ENCODE peak calls at places on chromosomes 2 and 18, in four cellular contexts. One of them, this sample, is unnamed. For H3K36me3, the result is how much of the 10 kb centered on the place peaks cover.

GRCh38 chr18:394276-394996 is 106.1 kb downstream of the COLEC12 start:
- DNase-seq in pancreas: peak
- DNase-seq in fibroblast of lung: no peak
- DNase-seq in BE2C: no peak
- DNase-seq in this sample: no peak

GRCh38 chr2:207161724-207162123 is 4.0 kb downstream of the KLF7 start:
- DNase-seq in pancreas: no peak
- DNase-seq in fibroblast of lung: peak
- DNase-seq in BE2C: no peak
- DNase-seq in this sample: no peak

GRCh38 chr2:123095219-123095618 is 929.9 kb upstream of the CNTNAP5 start:
- DNase-seq in pancreas: no peak
- DNase-seq in fibroblast of lung: no peak
- DNase-seq in BE2C: no peak
- DNase-seq in this sample: no peak

GRCh38 chr2:8918412-8918811 is 81.0 kb upstream of the KIDINS220 start:
- DNase-seq in pancreas: no peak
- DNase-seq in fibroblast of lung: no peak
- DNase-seq in BE2C: no peak
- DNase-seq in this sample: no peak

GRCh38 chr18:75247041-75247551 is 36.5 kb downstream of the TSHZ1 start:
- DNase-seq in pancreas: no peak
- DNase-seq in fibroblast of lung: peak
- DNase-seq in BE2C: no peak
- DNase-seq in this sample: no peak

GRCh38 chr2:221771297-221771696 is 199.2 kb upstream of the EPHA4 start:
- DNase-seq in pancreas: no peak
- DNase-seq in fibroblast of lung: no peak
- DNase-seq in BE2C: no peak
- DNase-seq in this sample: no peak

GRCh38 chr2:223046470-223047053 is 5.4 kb upstream of the KCNE4 start:
- DNase-seq in pancreas: no peak
- DNase-seq in fibroblast of lung: no peak
- DNase-seq in BE2C: no peak
- DNase-seq in this sample: no peak

GRCh38 chr2:71813801-71814470 is 333.7 kb downstream of the CYP26B1 start:
- DNase-seq in pancreas: no peak
- DNase-seq in fibroblast of lung: no peak
- DNase-seq in BE2C: no peak
- DNase-seq in this sample: no peak

GRCh38 chr2:26008851-26009566 is 24.9 kb upstream of the RAB10 start:
- DNase-seq in pancreas: no peak
- DNase-seq in fibroblast of lung: peak
- DNase-seq in BE2C: no peak
- DNase-seq in this sample: no peak

GRCh38 chr2:71348302-71348701 is 16.7 kb downstream of the ZNF638 start:
- DNase-seq in pancreas: no peak
- DNase-seq in fibroblast of lung: peak
- DNase-seq in BE2C: no peak
- DNase-seq in this sample: no peak

GRCh38 chr2:29281585-29281984 is 166.4 kb downstream of the CLIP4 start:
- DNase-seq in pancreas: peak
- DNase-seq in fibroblast of lung: peak
- DNase-seq in BE2C: peak
- DNase-seq in this sample: no peak

DNA sequence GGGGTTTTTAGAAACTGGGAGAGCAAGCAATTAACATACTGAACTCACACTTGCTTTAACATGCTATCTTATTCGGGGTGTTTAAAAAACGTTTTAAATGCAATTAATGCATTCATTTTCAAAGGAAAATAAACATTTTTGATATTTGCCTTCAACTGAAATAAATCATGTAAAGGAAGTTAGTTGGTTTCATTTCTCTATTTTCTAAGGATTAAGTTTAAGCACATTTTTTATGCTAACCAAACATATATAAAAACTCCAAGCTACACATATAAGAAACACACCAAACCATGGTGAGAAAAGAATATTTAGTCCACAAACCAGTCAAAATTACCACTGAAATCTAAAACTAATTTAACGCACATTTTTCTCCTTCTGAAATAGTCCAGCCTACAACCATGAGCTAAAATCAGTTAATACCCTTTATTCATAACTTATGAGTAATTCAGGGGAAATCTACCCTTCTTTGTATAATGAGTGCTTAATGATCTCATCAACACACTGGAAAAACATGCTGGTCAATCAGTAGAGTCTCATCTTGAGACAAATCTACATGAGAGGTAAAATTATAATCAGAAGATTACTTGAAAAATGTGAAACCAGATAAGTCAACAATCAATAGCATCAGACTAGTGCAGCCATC is 8.1 kb downstream of the FBXO11 start:
- DNase-seq in pancreas: no peak
- DNase-seq in fibroblast of lung: no peak
- DNase-seq in BE2C: no peak
- DNase-seq in this sample: no peak
- H3K4me3 ChIP-seq in pancreas: no peak
- H3K4me3 ChIP-seq in fibroblast of lung: peak
- H3K4me3 ChIP-seq in BE2C: no peak
- H3K4me3 ChIP-seq in this sample: no peak

DNA sequence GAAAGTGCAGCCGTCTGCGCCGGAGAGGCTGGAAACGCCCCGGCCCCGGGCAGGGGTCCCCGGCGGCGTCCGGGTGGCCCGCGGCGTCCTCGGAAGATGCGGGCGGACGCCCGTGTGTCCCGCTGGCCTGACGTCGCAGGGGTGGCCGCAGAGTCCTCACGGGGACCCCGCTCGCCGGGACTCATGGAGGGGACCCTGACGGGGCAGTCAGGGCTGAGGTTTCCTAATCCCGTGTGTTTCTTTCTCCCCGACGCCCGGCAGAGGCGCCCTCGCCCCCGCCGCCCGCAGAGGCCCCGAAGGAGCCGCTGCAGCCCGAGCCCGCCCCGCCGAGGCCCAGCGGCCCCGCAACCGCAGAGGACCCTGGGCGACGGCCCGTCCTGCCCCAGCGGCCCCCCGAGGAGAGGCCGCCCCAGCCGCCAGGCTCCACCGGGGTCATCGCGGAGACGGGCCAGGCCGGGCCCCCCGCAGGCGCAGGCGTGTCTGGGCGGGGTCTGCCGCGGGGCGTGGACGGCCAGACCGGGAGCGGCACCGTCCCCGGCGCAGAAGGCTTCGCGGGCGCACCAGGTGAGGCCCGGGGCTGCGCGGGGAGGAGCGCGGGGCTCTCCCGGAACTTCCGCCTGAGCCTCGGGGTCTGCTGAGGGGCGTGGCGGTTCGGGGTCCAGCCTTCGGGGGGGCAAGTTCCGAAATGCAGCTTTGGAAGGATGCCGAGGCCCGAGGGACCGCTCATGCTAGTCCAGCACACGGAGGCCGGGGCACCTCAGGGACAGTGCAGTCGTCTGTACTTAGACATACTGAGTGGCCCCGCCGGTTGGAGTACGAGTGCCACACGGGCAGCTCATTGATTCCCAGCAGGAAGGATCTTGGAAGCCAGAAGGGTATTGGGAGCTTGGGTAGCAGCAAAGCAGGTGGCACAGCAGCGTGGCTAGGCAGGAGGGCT is 60.0 kb downstream of the EMILIN2 start:
- DNase-seq in pancreas: no peak
- DNase-seq in fibroblast of lung: no peak
- DNase-seq in BE2C: peak
- DNase-seq in this sample: no peak
- TF ChIP-seq CTCF in pancreas: no peak
- TF ChIP-seq CTCF in fibroblast of lung: no peak
- TF ChIP-seq CTCF in BE2C: no peak
- TF ChIP-seq CTCF in this sample: peak

DNA sequence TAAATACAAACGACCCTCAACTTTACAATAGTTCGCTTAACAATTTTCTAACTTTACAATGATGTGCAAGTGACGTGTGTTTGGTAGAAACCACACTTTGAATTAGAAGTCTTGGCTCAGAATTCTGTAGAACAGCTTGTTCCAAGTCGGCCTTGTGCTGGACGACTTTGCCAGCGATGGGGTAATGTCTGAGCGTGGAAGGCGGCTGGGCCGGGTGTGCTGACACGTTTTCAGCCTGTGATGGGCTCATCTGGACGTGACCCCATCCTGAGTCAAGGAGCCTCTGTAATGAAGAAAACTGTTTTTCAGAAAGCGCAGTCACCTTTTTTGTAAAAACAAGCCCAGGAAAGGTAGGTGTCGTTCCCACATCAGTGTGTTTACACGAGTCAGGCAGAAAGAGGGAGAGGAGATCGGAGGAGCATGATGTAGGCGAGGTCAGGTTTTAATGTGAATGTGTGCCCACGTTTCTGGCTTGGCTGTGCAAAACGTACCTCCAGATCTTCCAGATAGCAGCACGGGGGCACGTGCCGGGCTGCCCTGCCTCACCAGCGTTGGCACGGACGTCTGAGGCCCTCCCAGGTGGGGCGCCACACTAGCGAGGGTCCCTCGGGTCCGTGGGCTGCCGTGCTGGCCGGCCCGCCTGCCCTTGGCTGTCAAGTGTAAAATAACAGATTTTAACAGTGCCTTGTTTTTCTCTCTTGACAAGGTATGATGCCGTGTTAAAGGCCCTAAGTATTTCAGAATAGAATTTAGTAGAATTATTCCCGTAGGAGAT is 54.6 kb downstream of the CTDP1 start:
- DNase-seq in pancreas: no peak
- DNase-seq in fibroblast of lung: peak
- DNase-seq in BE2C: no peak
- DNase-seq in this sample: no peak
- H3K36me3 ChIP-seq in pancreas: under half
- H3K36me3 ChIP-seq in fibroblast of lung: under half
- H3K36me3 ChIP-seq in BE2C: under half
- H3K36me3 ChIP-seq in this sample: half or more

GRCh38 chr2:11726384-11726783 is 20.0 kb upstream of the LPIN1 start:
- DNase-seq in pancreas: no peak
- DNase-seq in fibroblast of lung: peak
- DNase-seq in BE2C: peak
- DNase-seq in this sample: peak
- H3K4me3 ChIP-seq in pancreas: no peak
- H3K4me3 ChIP-seq in fibroblast of lung: no peak
- H3K4me3 ChIP-seq in BE2C: peak
- H3K4me3 ChIP-seq in this sample: peak

DNA sequence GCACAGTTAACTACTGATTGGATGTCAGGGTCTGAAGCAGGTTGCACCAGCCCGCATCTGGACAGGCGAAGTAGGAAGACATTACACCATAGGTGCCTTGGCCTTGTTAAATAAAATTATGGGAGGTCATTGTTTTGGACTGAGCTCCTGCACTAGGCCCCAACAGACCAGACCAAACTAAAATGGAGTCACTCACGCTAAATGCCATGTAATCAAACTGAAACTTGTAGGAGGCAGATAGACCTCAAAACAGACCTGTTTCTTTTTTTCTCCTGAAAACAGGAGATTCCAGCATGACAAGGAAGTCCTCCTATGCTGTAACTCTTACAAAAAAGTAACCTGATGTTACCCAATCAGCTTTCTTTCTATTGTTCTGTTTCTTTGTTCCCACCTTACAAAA is 15.5 kb upstream of the NFU1 start:
- DNase-seq in pancreas: no peak
- DNase-seq in fibroblast of lung: no peak
- DNase-seq in BE2C: no peak
- DNase-seq in this sample: no peak
- TF ChIP-seq CTCF in pancreas: no peak
- TF ChIP-seq CTCF in fibroblast of lung: no peak
- TF ChIP-seq CTCF in BE2C: no peak
- TF ChIP-seq CTCF in this sample: no peak

GRCh38 chr18:7336616-7337015 is 105.7 kb downstream of the LRRC30 start:
- DNase-seq in pancreas: no peak
- DNase-seq in fibroblast of lung: no peak
- DNase-seq in BE2C: no peak
- DNase-seq in this sample: no peak
- H3K36me3 ChIP-seq in pancreas: under half
- H3K36me3 ChIP-seq in fibroblast of lung: under half
- H3K36me3 ChIP-seq in BE2C: under half
- H3K36me3 ChIP-seq in this sample: under half

GRCh38 chr2:228986961-228987360 is 284.1 kb downstream of the PID1 start:
- DNase-seq in pancreas: no peak
- DNase-seq in fibroblast of lung: no peak
- DNase-seq in BE2C: no peak
- DNase-seq in this sample: no peak
- H3K4me3 ChIP-seq in pancreas: no peak
- H3K4me3 ChIP-seq in fibroblast of lung: no peak
- H3K4me3 ChIP-seq in BE2C: no peak
- H3K4me3 ChIP-seq in this sample: no peak

This sample was measured in WERI-Rb-1.